ENCODE peak calls at places on chromosomes 6 and 20, in four cellular contexts. N, J, Z and Y are unnamed samples.

GRCh38 chr6:152050451-152051195 is 243.1 kb downstream of the ESR1 start:
- DNase-seq in N (no peak), Z (no peak), J (no peak), Y (no peak)

GRCh38 chr20:64216036-64216435 is 39.5 kb upstream of the PCMTD2 start:
- DNase-seq in J (no peak), Z (no peak), N (no peak), Y (no peak)

GRCh38 chr20:24767623-24768100 is 181.4 kb upstream of the CST7 start:
- DNase-seq in N (no peak), Z (no peak), J (no peak), Y (no peak)

GRCh38 chr20:15060265-15061060 is 723.1 kb upstream of the FLRT3 start:
- DNase-seq in Z (no peak), J (no peak), N (peak; percentile 99), Y (no peak)

GRCh38 chr6:101393291-101394251 is at the start of gene GRIK2:
- DNase-seq in N (no peak), J (peak; percentile 79), Z (no peak), Y (no peak)

GRCh38 chr20:35306931-35307517 is 14.8 kb upstream of the FAM83C start:
- DNase-seq in Z (no peak), J (peak; percentile 80), N (peak; percentile 80), Y (peak; percentile 50)

GRCh38 chr20:42701948-42702347 is 487.8 kb downstream of the PTPRT start:
- DNase-seq in Z (no peak), J (no peak), N (peak; percentile 16), Y (no peak)

GRCh38 chr6:142294681-142295080 is 7.1 kb upstream of the ADGRG6 start:
- DNase-seq in N (no peak), J (no peak), Z (no peak), Y (no peak)

GRCh38 chr6:136326038-136326561 is 36.5 kb upstream of the BCLAF1 start:
- DNase-seq in N (peak; percentile 18), Z (no peak), J (no peak), Y (no peak)

GRCh38 chr20:46235086-46235485 is 73.2 kb downstream of the CDH22 start:
- DNase-seq in J (no peak), Z (no peak), N (no peak), Y (no peak)

GRCh38 chr20:58173930-58174707 is 54.3 kb downstream of the ANKRD60 start:
- DNase-seq in N (no peak), J (no peak), Z (no peak), Y (no peak)

GRCh38 chr6:155765275-155766194 is 309.9 kb upstream of the NOX3 start:
- DNase-seq in J (no peak), Z (no peak), N (peak; percentile 12), Y (no peak)

GRCh38 chr6:99305021-99305554 is 44.4 kb downstream of the FAXC start:
- DNase-seq in Z (no peak), N (no peak), J (no peak), Y (no peak)

GRCh38 chr6:79604583-79605037 is 26.5 kb upstream of the SH3BGRL2 start:
- DNase-seq in J (no peak), N (peak; percentile 95), Z (no peak), Y (no peak)

GRCh38 chr6:112237644-112238043 is 16.7 kb downstream of the LAMA4 start:
- DNase-seq in J (no peak), N (no peak), Z (no peak), Y (no peak)

GRCh38 chr20:44810061-44810390 is 320 bp downstream of the RIMS4 start:
- DNase-seq in N (no peak), J (peak; percentile 54), Z (no peak), Y (no peak)

GRCh38 chr6:89997456-89998445 is 103.5 kb downstream of the GJA10 start:
- DNase-seq in Z (no peak), N (no peak), J (no peak), Y (no peak)

GRCh38 chr6:15929685-15930084 is 199.2 kb upstream of the MYLIP start:
- DNase-seq in J (no peak), Z (no peak), N (no peak), Y (no peak)

GRCh38 chr6:84466521-84466920 is 239.1 kb upstream of the CEP162 start:
- DNase-seq in J (no peak), N (no peak), Z (no peak), Y (no peak)

GRCh38 chr6:160992323-160993314 is 1.1 kb downstream of the MAP3K4 start:
- DNase-seq in J (peak; percentile 71), Z (no peak), N (peak; percentile 79), Y (no peak)

GRCh38 chr20:64144144-64144912 is 19.9 kb upstream of the MYT1 start:
- DNase-seq in Z (no peak), N (no peak), J (peak; percentile 20), Y (no peak)

GRCh38 chr20:24938498-24938897 is 10.6 kb upstream of the CST7 start:
- DNase-seq in N (no peak), Z (no peak), J (no peak), Y (no peak)

GRCh38 chr6:47288245-47289090 is 21.2 kb downstream of the TNFRSF21 start:
- DNase-seq in N (no peak), J (no peak), Z (no peak), Y (no peak)

GRCh38 chr20:53706008-53706481 is 112.4 kb upstream of the ZNF217 start:
- DNase-seq in J (no peak), N (no peak), Z (no peak), Y (no peak)

GRCh38 chr6:12113190-12113578 is 101.1 kb downstream of the HIVEP1 start:
- DNase-seq in N (no peak), J (no peak), Z (no peak), Y (no peak)

DNA sequence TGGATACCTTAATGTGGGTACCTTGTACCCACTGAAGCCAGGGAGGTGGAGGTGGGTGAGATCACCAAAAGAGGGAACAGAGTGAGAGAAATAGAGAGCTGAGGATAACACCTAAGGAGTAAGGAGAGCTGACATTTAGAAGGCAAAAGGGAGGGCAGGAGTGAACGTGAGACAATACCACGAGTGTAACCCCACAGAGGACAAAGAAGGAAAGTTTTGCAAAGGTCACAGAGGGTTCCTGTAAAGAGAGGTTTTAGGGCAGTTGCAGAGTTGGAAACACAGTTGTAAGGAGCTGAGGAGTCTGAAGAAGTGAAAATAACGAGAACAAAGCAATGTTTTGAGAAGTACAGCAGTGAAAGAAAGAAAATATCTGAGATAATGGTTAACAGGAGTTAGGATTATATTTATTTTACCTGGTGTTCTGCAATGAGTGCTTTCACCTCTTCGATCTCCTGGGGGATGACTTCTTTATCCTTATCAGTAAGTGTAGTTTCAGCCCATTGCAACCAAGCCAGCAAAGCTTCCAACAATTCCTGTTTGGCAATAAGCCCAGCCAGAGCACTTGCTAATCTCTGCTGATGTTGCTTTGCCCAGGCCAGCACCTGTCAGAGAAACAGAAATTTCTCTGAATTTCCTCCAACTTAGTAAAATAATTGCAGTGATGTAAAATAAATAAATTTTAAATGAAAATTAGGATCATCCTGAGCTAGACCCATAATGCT is 166.8 kb downstream of the DST start:
- DNase-seq in J (no peak), Z (no peak), N (peak; percentile 7), Y (no peak)
- TF ChIP-seq SUZ12 in J (no peak), Z (no peak), N (no peak), Y (no peak)

DNA sequence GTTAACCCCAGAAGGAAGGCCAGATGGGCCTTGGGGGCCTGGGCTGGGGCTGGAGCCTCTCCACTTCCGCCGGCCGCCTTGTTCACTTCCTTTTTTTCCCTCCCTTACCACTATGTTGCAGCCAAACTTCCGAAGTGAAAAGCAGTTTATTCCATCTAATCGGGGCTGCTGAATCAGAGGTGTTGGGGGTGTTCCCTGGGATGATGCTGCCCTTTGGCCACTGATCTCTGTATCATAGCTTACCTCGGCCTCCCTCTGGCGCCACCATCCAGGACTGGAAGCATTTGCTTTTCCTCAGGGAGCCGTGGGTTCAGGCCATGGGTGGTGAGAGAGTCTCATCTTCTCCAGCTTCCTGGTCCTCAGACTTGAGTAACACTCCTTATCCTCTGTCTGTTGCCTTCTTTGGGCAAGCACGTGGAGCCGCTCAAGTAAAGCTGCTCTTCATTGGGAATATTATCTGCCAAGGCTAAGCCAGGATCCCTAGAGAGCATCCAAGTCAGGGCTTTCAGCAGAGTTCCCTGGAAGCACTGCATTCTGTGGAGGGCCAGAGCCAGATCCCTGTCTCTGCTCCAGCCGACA is 39.6 kb downstream of the SLX4IP start:
- DNase-seq in Z (no peak), N (no peak), J (no peak), Y (no peak)
- TF ChIP-seq ZNF274 in Z (no peak), N (no peak), J (no peak), Y (no peak)

GRCh38 chr20:6730929-6731328 is 36.6 kb upstream of the BMP2 start:
- DNase-seq in N (no peak), Z (no peak), J (no peak), Y (no peak)
- H3K4me1 ChIP-seq in N (no peaks in the 10 kb centered on the region), Z (no peaks in the 10 kb centered on the region), J (no peaks in the 10 kb centered on the region), Y (no peaks in the 10 kb centered on the region)

GRCh38 chr6:122548820-122549219 is 61.4 kb upstream of the PKIB start:
- DNase-seq in Z (no peak), N (no peak), J (no peak), Y (no peak)

GRCh38 chr6:122548281-122548680 is 61.9 kb upstream of the PKIB start:
- DNase-seq in J (no peak), Z (no peak), N (no peak), Y (no peak)

GRCh38 chr6:122555561-122555960 is 54.6 kb upstream of the PKIB start:
- DNase-seq in J (no peak), Z (no peak), N (no peak), Y (no peak)

GRCh38 chr6:122558027-122558426 is 52.2 kb upstream of the PKIB start:
- DNase-seq in Z (no peak), J (no peak), N (no peak), Y (no peak)

GRCh38 chr6:122553697-122554096 is 56.5 kb upstream of the PKIB start:
- DNase-seq in J (no peak), N (no peak), Z (no peak), Y (no peak)
- TF ChIP-seq SUZ12 in J (no peak), N (no peak), Z (no peak), Y (no peak)

DNA sequence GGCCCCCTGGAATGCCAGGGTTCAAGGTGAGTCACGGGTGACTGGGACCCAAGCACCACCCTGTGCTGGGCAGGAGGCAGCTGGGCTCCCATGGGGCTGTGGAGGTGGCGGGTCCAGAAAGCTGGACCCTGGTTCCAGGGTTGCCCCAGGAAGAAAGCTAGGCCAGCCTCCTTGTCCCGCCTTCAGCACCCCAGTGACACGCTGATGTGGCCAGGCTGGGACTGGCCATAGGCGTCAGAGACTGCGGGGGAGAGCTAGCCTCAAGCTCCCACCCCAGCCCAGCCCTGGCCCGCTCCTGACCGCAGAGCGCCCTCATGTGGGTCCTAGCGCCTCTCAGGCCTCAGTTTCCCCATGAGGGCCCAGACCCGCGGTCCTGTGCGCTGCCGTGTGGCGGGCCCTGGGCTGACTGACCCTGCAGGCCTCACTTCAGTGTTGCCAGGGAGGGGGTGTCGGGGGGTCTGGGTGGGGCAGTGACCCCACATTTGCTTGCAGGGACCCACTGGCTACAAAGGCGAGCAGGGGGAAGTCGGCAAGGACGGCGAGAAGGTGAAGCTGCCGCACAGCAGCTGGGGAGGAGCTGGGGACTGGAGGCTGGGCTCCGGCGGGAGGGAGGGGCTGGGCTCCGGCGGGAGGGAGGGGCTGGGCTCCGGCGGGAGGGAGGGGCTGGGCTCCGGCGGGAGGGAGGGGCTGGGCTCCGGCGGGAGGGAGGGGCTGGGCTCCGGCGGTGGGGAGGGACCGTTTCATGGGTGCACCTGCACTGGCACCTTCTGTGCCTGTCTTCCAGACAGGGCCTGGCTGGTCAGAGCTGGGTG is 7.8 kb downstream of the COL9A3 start:
- DNase-seq in J (peak; percentile 54), Z (no peak), N (peak; percentile 62), Y (no peak)
- TF ChIP-seq ZNF274 in J (no peak), Z (no peak), N (no peak), Y (no peak)